ENCODE peak calls at places on chromosome 17, in six cellular contexts. P is stomach, J is esophagus muscularis mucosa, I is uterus, F is body of pancreas, W is heart left ventricle. R is an unnamed sample. For H3K27me3, the result is how much of the 10 kb centered on the place peaks cover.

GRCh38 chr17:63433746-63434591 is 12.1 kb downstream of the CYB561 start:
- DNase-seq in W (peak), I (peak), F (peak), J (peak), P (peak), R (peak)

GRCh38 chr17:36657763-36658490 is 56.5 kb downstream of the MRM1 start:
- DNase-seq in F (no peak), W (no peak), P (peak), J (no peak), I (no peak), R (peak)

GRCh38 chr17:50198026-50198669 is 3.3 kb downstream of the COL1A1 start:
- DNase-seq in P (peak), F (peak), J (no peak), I (peak), W (peak), R (peak)

GRCh38 chr17:44320066-44320465 is 4.6 kb downstream of the SLC25A39 start:
- DNase-seq in I (no peak), F (no peak), J (no peak), W (no peak), P (no peak), R (no peak)

GRCh38 chr17:45791935-45792334 is 7.8 kb downstream of the CRHR1 start:
- DNase-seq in P (peak), J (no peak), W (no peak), I (no peak), F (peak), R (no peak)

GRCh38 chr17:13106171-13106570 is 88.3 kb upstream of the ELAC2 start:
- DNase-seq in I (no peak), F (no peak), P (no peak), W (no peak), J (no peak), R (no peak)

GRCh38 chr17:42682400-42683384 is at the start of gene CNTNAP1:
- DNase-seq in P (peak), F (no peak), I (peak), W (peak), J (no peak), R (peak)

GRCh38 chr17:41837761-41838538 is at the start of gene KLHL10:
- DNase-seq in W (no peak), F (no peak), I (no peak), P (no peak), J (no peak), R (no peak)

GRCh38 chr17:37614391-37614790 is 5.2 kb upstream of the SYNRG start:
- DNase-seq in F (no peak), J (no peak), W (no peak), I (no peak), P (no peak), R (no peak)

GRCh38 chr17:66088173-66088572 is 103.8 kb downstream of the CEP112 start:
- DNase-seq in I (no peak), F (no peak), W (no peak), J (no peak), P (no peak), R (peak)

GRCh38 chr17:56577810-56578209 is 15.7 kb upstream of the NOG start:
- DNase-seq in W (peak), I (no peak), F (no peak), P (no peak), J (no peak), R (no peak)

GRCh38 chr17:9935408-9935807 is 30.3 kb upstream of the RCVRN start:
- DNase-seq in P (no peak), I (no peak), W (no peak), F (no peak), J (no peak), R (no peak)

GRCh38 chr17:11303773-11304394 is 62.9 kb downstream of the SHISA6 start:
- DNase-seq in W (no peak), P (no peak), J (peak), I (no peak), F (no peak), R (no peak)

GRCh38 chr17:74444406-74444805 is 12.5 kb downstream of the GPRC5C start:
- DNase-seq in J (no peak), F (peak), I (peak), W (peak), P (peak), R (peak)

GRCh38 chr17:56038136-56038535 is 115.1 kb upstream of the ANKFN1 start:
- DNase-seq in W (no peak), F (no peak), J (no peak), P (no peak), I (no peak), R (no peak)

GRCh38 chr17:67993998-67994361 is 2.3 kb downstream of the C17orf58 start:
- DNase-seq in I (no peak), F (no peak), J (no peak), P (no peak), W (no peak), R (no peak)

GRCh38 chr17:36002631-36003030 is 1.3 kb upstream of the CCL15 start:
- DNase-seq in I (no peak), P (no peak), F (no peak), J (no peak), W (no peak), R (no peak)

GRCh38 chr17:6853764-6854442 is 22.4 kb upstream of the TEKT1 start:
- DNase-seq in I (no peak), P (no peak), F (no peak), J (no peak), W (no peak), R (no peak)

GRCh38 chr17:71084219-71084618 is 914.9 kb downstream of the KCNJ2 start:
- DNase-seq in P (peak), W (no peak), F (peak), J (no peak), I (no peak), R (peak)

GRCh38 chr17:65099941-65100315 is 37.2 kb upstream of the RGS9 start:
- DNase-seq in P (peak), I (no peak), W (no peak), F (peak), J (no peak), R (peak)

GRCh38 chr17:50396261-50397110 is 837 bp downstream of the LRRC59 start:
- DNase-seq in W (peak), I (peak), P (peak), J (no peak), F (peak), R (peak)

GRCh38 chr17:18362509-18363020 is 785 bp downstream of the SHMT1 start:
- DNase-seq in F (peak), P (peak), W (peak), J (peak), I (peak), R (peak)

GRCh38 chr17:27782791-27783206 is 17.5 kb downstream of the NOS2 start:
- DNase-seq in F (no peak), W (peak), J (no peak), P (no peak), I (no peak), R (peak)

GRCh38 chr17:65345261-65346060 is 208.3 kb downstream of the RGS9 start:
- DNase-seq in F (no peak), I (no peak), P (no peak), W (no peak), J (no peak), R (no peak)

GRCh38 chr17:51016099-51016498 is 104.6 kb downstream of the SPAG9 start:
- DNase-seq in F (no peak), I (no peak), P (no peak), J (no peak), W (no peak), R (no peak)

GRCh38 chr17:60148300-60148838 is 1.4 kb upstream of the CA4 start:
- DNase-seq in F (no peak), J (no peak), I (no peak), P (no peak), W (no peak), R (no peak)

GRCh38 chr17:31807846-31808245 is 51.2 kb downstream of the COPRS start:
- DNase-seq in W (no peak), J (no peak), I (no peak), F (no peak), P (no peak), R (no peak)

GRCh38 chr17:2123467-2124251 is 68.8 kb downstream of the HIC1 start:
- DNase-seq in W (peak), F (no peak), J (no peak), P (no peak), I (no peak), R (peak)

GRCh38 chr17:5912927-5913565 is 157.1 kb upstream of the WSCD1 start:
- DNase-seq in W (no peak), J (no peak), F (no peak), I (no peak), P (no peak), R (no peak)

GRCh38 chr17:77092025-77092424 is 48.7 kb upstream of the SEC14L1 start:
- DNase-seq in W (no peak), J (no peak), I (no peak), P (no peak), F (no peak), R (no peak)

GRCh38 chr17:19876524-19877161 is 8.9 kb upstream of the ULK2 start:
- DNase-seq in I (no peak), J (no peak), F (no peak), P (no peak), W (peak), R (peak)

GRCh38 chr17:6381526-6382135 is 53.3 kb downstream of the AIPL1 start:
- DNase-seq in J (peak), I (no peak), P (no peak), F (no peak), W (no peak), R (no peak)

DNA sequence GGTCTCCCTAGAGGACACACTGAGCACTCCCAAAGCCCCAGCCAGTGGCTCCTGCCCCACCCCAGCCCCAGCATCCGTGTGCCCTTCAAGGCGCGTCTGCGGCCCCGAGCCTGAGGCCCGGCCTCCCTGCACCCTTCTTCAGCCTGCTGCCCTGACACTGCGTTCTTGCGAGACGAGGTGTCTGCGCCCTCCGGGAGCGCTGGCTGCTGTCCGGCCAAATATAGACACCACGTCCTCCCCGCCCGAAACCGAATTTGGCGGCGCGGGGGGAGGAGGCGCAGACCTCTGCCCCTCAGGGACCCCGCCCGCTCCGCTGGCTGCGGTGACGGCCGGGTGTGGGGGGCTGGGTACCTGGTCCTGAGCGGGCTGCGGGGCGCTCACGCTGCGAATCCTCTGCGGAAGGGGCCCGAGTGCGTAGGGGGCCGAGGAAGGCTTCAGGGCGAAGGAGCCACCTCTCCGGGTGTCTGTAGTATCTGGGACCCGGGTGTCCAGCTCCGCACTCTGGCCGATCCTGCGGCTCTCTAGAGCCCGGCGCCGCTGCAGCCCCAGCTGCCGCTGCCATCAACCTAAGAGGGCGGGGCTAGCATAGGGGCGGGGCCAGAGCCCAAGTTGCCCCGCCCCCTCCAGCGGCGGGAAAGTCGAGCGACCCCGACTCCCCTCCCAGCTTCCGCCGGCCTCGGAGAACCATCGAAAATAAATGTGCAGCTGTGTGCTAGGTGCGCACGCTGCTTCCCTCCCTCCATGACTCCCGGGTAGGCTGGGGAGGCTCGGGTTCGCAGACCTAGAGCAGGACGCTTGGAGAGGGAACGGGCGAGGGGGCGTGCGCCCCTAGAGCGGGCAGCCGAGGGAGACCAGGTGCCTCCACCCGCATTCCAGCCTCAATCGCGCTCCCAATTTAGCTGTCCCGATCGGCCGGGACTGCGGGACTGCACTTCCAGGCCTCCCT is at the start of gene CORO6:
- DNase-seq in F (peak), P (peak), J (no peak), I (no peak), W (peak), R (peak)
- TF ChIP-seq POLR2A in F (no peak), P (no peak), J (peak), I (no peak), W (peak), R (no peak)

GRCh38 chr17:21457051-21458026 is 81.2 kb downstream of the KCNJ12 start:
- DNase-seq in J (peak), W (peak), F (peak), I (peak), P (peak), R (peak)

GRCh38 chr17:21458036-21458435 is 81.9 kb downstream of the KCNJ12 start:
- DNase-seq in J (no peak), I (no peak), W (no peak), F (no peak), P (no peak), R (no peak)

GRCh38 chr17:21453144-21453982 is 77.2 kb downstream of the KCNJ12 start:
- DNase-seq in J (no peak), W (no peak), I (no peak), P (no peak), F (no peak), R (no peak)

GRCh38 chr17:21452377-21453143 is 76.4 kb downstream of the KCNJ12 start:
- DNase-seq in F (peak), I (peak), W (peak), P (peak), J (no peak), R (peak)

DNA sequence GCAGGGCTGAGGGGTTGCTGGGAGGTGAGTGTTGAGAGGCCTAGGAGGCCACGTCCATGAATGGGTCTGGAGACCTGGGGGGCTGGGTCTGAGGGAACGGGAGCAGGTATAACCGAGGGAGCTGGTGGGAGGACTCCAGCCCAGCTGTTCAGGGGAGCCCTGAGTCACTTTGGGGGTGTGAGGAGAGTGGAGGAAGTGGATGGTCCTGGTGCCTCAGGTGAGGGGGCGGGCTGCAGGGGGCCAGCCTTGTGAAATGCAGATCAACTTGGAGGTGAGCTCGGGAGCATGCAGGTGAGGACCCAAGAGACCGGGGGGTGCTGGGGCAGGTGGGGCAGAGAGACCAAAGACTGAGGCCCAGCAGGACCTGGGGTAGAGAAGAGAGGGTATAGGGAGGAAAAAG is 79.6 kb downstream of the KCNJ12 start:
- DNase-seq in P (no peak), F (no peak), J (no peak), I (no peak), W (no peak), R (no peak)
- H3K27me3 ChIP-seq in P (under half), F (under half), J (under half), I (under half), W (under half), R (under half)

DNA sequence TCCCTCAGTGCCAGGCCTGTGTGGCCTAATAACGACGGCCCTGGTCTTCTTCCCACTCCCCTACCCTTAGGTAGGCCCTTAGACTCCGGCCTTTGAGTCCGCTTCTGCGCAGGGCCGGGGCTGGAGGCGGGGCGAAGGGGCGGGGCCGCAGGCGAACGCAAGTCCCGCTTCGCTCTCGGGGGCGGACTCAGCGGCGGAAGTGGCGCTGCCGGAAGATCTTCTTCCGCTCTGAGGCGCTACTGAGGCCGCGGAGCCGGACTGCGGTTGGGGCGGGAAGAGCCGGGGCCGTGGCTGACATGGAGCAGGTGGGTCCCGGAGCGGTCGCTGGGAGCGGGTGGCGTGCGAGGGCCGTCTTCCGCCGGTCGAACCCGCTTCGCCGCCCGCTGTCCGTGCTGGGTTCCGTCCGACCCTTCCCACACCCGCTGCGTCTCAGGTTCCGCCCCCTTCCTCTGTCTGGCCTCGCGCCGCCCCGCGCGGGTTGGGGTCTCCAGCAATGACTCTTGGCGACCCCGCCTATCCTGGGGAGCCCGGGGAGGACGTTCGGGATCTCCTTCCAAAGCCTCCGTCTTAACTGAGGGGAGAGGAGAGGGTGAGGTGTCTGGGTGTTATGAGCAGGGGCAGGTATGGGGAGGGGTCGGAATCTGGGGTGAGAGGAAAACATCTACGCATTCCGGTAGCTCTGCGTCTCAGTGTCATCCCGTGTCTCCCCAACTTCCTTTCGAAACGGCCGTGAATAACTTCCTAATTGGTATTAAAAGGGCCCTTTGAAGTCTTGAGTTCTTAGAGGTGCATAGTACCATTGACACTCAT is at the start of gene STARD3:
- DNase-seq in J (peak), W (peak), I (peak), F (peak), P (peak), R (peak)
- TF ChIP-seq POLR2A in J (peak), W (peak), I (peak), F (peak), P (no peak), R (peak)

GRCh38 chr17:79396696-79397095 is 214.2 kb downstream of the RBFOX3 start:
- DNase-seq in J (no peak), I (no peak), P (no peak), F (no peak), W (no peak), R (no peak)
- H3K27me3 ChIP-seq in J (under half), I (under half), P (half or more), F (under half), W (half or more), R (half or more)

GRCh38 chr17:82241183-82241925 is 12.5 kb downstream of the SLC16A3 start:
- DNase-seq in P (peak), I (peak), F (no peak), W (peak), J (peak), R (peak)

GRCh38 chr17:82240506-82241182 is 11.8 kb downstream of the SLC16A3 start:
- DNase-seq in P (no peak), F (no peak), I (peak), J (no peak), W (no peak), R (peak)

GRCh38 chr17:82242977-82243647 is 14.3 kb downstream of the SLC16A3 start:
- DNase-seq in P (peak), I (peak), F (peak), J (no peak), W (peak), R (peak)

GRCh38 chr17:82242698-82242976 is 13.8 kb downstream of the SLC16A3 start:
- DNase-seq in F (no peak), W (no peak), J (no peak), P (no peak), I (no peak), R (no peak)

DNA sequence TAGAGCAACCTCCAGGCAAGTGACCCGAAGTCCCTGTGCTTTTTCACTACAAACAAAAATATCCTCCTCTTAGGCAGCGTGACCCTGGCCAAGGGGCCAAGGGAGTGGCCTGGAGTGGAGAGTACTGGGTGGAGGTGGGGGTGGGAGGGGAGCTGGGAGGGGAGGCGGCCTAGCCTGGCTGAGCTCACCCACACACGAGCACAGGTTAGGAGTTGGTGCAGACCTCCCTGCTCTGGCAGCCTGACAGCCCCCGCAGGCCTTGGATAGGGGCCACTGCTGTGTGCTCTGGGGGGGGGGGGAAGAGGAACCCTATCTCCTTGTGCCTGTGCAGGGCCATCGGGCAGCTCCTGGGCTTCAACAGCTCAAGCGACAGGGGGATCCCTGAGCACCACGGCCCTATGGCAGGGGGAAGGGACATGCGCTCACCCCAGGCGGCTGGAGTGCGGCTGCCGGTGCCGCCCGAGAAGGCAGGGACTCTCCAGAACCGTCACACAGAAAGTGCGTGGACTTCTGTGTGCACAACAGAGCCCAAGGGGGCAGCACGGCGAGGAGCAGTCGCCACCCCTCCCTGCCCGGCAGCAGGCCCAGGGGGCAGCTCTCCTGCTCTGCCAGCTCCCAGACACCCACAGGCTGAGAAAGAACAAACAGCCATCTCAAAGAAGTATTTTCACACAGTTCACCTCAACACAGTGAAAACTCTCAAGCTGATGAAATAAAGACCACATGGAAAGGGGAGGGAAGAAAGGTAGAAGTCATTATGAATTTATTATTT is 13.3 kb downstream of the SLC16A3 start:
- DNase-seq in F (no peak), J (no peak), P (no peak), I (peak), W (peak), R (no peak)
- TF ChIP-seq POLR2A in F (no peak), J (no peak), P (no peak), I (no peak), W (no peak), R (no peak)

GRCh38 chr17:48754500-48755261 is 26.1 kb upstream of the HOXB13 start:
- DNase-seq in F (no peak), P (no peak), W (no peak), I (no peak), J (no peak), R (no peak)

GRCh38 chr17:48753794-48754499 is 25.4 kb upstream of the HOXB13 start:
- DNase-seq in I (no peak), W (no peak), P (no peak), J (no peak), F (no peak), R (peak)

GRCh38 chr17:48756816-48757215 is 28.3 kb upstream of the HOXB13 start:
- DNase-seq in J (no peak), W (no peak), P (peak), I (no peak), F (no peak), R (no peak)

GRCh38 chr17:48757524-48757961 is 29.0 kb upstream of the HOXB13 start:
- DNase-seq in F (no peak), I (no peak), P (no peak), W (no peak), J (no peak), R (no peak)

GRCh38 chr17:48755346-48755745 is 26.8 kb upstream of the HOXB13 start:
- DNase-seq in P (no peak), W (no peak), J (no peak), F (no peak), I (no peak), R (no peak)
- H3K27me3 ChIP-seq in P (half or more), W (half or more), J (half or more), F (under half), I (half or more), R (half or more)

R was measured in adrenal gland.